ENCODE peak calls at places on chromosomes 3 and 15, in eight cellular contexts. A is CD8-positive, alpha-beta T cell; U is psoas muscle; Z is B cell; M is body of pancreas; O is WTC11; Y is omental fat pad; C is HFFc6. V is an unnamed sample.

GRCh38 chr3:126288314-126288713 is 68.9 kb downstream of the KLF15 start:
- DNase-seq in A (peak; percentile 42), U (peak; percentile 89), Z (no peak), M (peak; percentile 34), O (no peak), Y (no peak), C (no peak), V (no peak)

GRCh38 chr3:30553641-30554316 is 52.6 kb upstream of the TGFBR2 start:
- DNase-seq in A (no peak), U (no peak), Z (no peak), M (no peak), O (no peak), Y (no peak), C (peak; percentile 58), V (no peak)

GRCh38 chr3:45499529-45499928 is 95.0 kb upstream of the LIMD1 start:
- DNase-seq in A (no peak), U (no peak), Z (no peak), M (no peak), O (no peak), Y (no peak), C (peak; percentile 61), V (no peak)

GRCh38 chr3:186361612-186362408 is at the start of gene DGKG:
- DNase-seq in A (no peak), U (peak; percentile 60), Z (peak; percentile 78), M (peak; percentile 76), O (peak; percentile 45), Y (no peak), C (no peak), V (peak; percentile 76)

GRCh38 chr15:69971771-69972170 is 125.9 kb downstream of the TLE3 start:
- DNase-seq in A (no peak), U (no peak), Z (no peak), M (no peak), O (no peak), Y (no peak), C (no peak), V (no peak)

GRCh38 chr3:168688267-168688666 is 592.5 kb upstream of the GOLIM4 start:
- DNase-seq in A (no peak), U (no peak), Z (no peak), M (no peak), O (no peak), Y (no peak), C (no peak), V (no peak)

GRCh38 chr3:194148383-194148782 is 12.4 kb downstream of the HES1 start:
- DNase-seq in A (no peak), U (no peak), Z (no peak), M (no peak), O (no peak), Y (no peak), C (no peak), V (no peak)

GRCh38 chr15:101014921-101015841 is 96.0 kb downstream of the LRRK1 start:
- DNase-seq in A (peak; percentile 78), U (peak; percentile 82), Z (peak; percentile 73), M (peak; percentile 74), O (peak; percentile 87), Y (peak; percentile 72), C (peak; percentile 51), V (peak; percentile 74)

GRCh38 chr3:141371882-141372281 is 3.6 kb downstream of the ZBTB38 start:
- DNase-seq in A (no peak), U (no peak), Z (no peak), M (no peak), O (no peak), Y (no peak), C (no peak), V (peak; percentile 31)

GRCh38 chr3:141372656-141373055 is 4.4 kb downstream of the ZBTB38 start:
- DNase-seq in A (no peak), U (no peak), Z (no peak), M (no peak), O (no peak), Y (no peak), C (no peak), V (no peak)

GRCh38 chr3:141368925-141369794 is 856 bp downstream of the ZBTB38 start:
- DNase-seq in A (no peak), U (no peak), Z (no peak), M (no peak), O (no peak), Y (no peak), C (no peak), V (no peak)

GRCh38 chr3:141368062-141368924 is at the start of gene ZBTB38:
- DNase-seq in A (no peak), U (peak; percentile 94), Z (no peak), M (peak; percentile 83), O (peak; percentile 76), Y (peak; percentile 31), C (peak; percentile 95), V (peak; percentile 21)

DNA sequence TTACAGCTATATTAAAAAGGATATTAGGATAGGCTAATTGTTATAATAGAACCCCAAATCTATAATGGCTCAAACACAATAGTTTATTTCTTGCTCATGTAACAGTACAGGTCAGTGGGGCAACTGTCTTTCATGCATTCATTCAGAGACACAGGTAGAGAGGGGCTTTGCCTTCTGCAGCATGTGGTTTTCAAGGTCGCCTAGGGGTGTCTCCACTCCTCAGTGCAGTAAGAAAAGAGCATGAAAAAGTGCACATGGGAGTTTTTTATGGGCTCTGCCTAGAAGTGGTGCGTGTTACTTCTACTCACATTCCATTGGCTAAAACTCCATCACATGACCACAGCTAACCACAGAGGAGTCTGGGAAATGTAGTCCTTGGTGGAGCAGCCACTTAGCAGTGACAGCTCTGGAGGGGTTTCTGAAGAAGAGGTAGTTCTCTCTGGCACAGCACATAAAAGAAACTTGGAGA is 1.8 kb downstream of the ZBTB38 start:
- DNase-seq in A (peak; percentile 67), U (no peak), Z (peak; percentile 76), M (peak; percentile 68), O (peak; percentile 23), Y (no peak), C (peak; percentile 73), V (peak; percentile 82)
- TF ChIP-seq CTCF in A (peak; percentile 62), U (peak; percentile 19), Z (peak; percentile 69), M (peak; percentile 57), O (no peak), Y (no peak), C (peak; percentile 16), V (peak; percentile 52)

GRCh38 chr15:25844542-25844941 is 18.6 kb downstream of the ATP10A start:
- DNase-seq in A (no peak), U (no peak), Z (no peak), M (no peak), O (no peak), Y (no peak), C (no peak), V (no peak)

GRCh38 chr15:25847066-25847465 is 16.1 kb downstream of the ATP10A start:
- DNase-seq in A (peak; percentile 49), U (no peak), Z (no peak), M (no peak), O (no peak), Y (no peak), C (no peak), V (no peak)

GRCh38 chr15:25848325-25848724 is 14.8 kb downstream of the ATP10A start:
- DNase-seq in A (no peak), U (no peak), Z (no peak), M (no peak), O (no peak), Y (no peak), C (no peak), V (no peak)

GRCh38 chr15:25846377-25846776 is 16.8 kb downstream of the ATP10A start:
- DNase-seq in A (peak; percentile 74), U (no peak), Z (no peak), M (no peak), O (no peak), Y (no peak), C (no peak), V (no peak)

GRCh38 chr15:25844981-25845680 is 18.0 kb downstream of the ATP10A start:
- DNase-seq in A (no peak), U (no peak), Z (no peak), M (no peak), O (no peak), Y (no peak), C (no peak), V (no peak)
- TF ChIP-seq CTCF in A (no peak), U (no peak), Z (no peak), M (no peak), O (no peak), Y (no peak), C (no peak), V (no peak)

DNA sequence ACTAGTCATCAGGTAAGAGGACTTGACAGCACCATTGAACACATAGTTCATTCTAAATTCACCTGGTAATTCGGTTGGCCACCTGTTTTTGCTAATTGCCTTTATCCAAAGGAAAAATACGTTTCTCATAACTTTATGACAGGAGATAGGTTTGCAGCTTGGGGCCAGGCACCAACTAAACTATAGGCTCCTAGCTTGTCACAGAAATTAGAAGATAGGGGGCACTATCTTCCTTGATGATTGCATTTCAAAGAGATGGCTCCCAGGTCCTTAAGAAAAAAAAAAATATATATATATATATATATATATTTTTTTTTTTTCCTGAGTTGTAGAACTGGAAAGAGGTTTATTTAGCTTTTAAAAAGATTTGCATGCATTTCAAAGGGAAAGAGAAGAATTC is 563.6 kb downstream of the NAALADL2 start:
- DNase-seq in A (no peak), U (no peak), Z (no peak), M (no peak), O (no peak), Y (no peak), C (no peak), V (no peak)
- TF ChIP-seq CTCF in A (no peak), U (no peak), Z (no peak), M (no peak), O (no peak), Y (no peak), C (peak; percentile 19), V (no peak)

GRCh38 chr15:23039917-23040281 is 530 bp upstream of the TUBGCP5 start:
- DNase-seq in A (no peak), U (no peak), Z (no peak), M (no peak), O (no peak), Y (no peak), C (no peak), V (no peak)
- TF ChIP-seq CTCF in A (no peak), U (no peak), Z (no peak), M (no peak), O (no peak), Y (no peak), C (no peak), V (no peak)

GRCh38 chr3:97278506-97278905 is 464.1 kb downstream of the EPHA6 start:
- DNase-seq in A (no peak), U (no peak), Z (no peak), M (no peak), O (no peak), Y (no peak), C (no peak), V (no peak)
- TF ChIP-seq CTCF in A (no peak), U (no peak), Z (no peak), M (no peak), O (no peak), Y (no peak), C (no peak), V (no peak)

GRCh38 chr15:64954395-64954794 is 35.3 kb downstream of the SPG21 start:
- DNase-seq in A (no peak), U (no peak), Z (no peak), M (no peak), O (no peak), Y (no peak), C (no peak), V (no peak)
- TF ChIP-seq CTCF in A (no peak), U (no peak), Z (peak; percentile 12), M (no peak), O (no peak), Y (no peak), C (no peak), V (no peak)

V was measured in GM20000.